ENCODE peak calls at places on chromosomes 6 and 20, in four cellular contexts. V, A, L and P are unnamed samples.

GRCh38 chr6:106745824-106746610 is 116.6 kb downstream of the QRSL1 start:
- DNase-seq in L (no peak), V (no peak), A (peak), P (no peak)

GRCh38 chr20:3045816-3046676 is at the start of gene MRPS26:
- DNase-seq in L (no peak), A (peak), V (peak), P (peak)

GRCh38 chr20:62587757-62588402 is 54.4 kb upstream of the SLCO4A1 start:
- DNase-seq in L (no peak), A (no peak), V (peak), P (peak)

GRCh38 chr6:37460805-37461204 is 27.8 kb downstream of the CMTR1 start:
- DNase-seq in A (no peak), L (no peak), V (no peak), P (no peak)

GRCh38 chr6:133906050-133906449 is 17.1 kb downstream of the TCF21 start:
- DNase-seq in L (no peak), V (no peak), A (no peak), P (no peak)

GRCh38 chr6:21133902-21134301 is 459.6 kb upstream of the SOX4 start:
- DNase-seq in V (no peak), L (no peak), A (no peak), P (no peak)

GRCh38 chr6:30837870-30838269 is 46.4 kb upstream of the DDR1 start:
- DNase-seq in L (no peak), A (no peak), V (no peak), P (no peak)

GRCh38 chr20:47358672-47359532 is 2.4 kb upstream of the ZMYND8 start:
- DNase-seq in L (no peak), V (peak), A (peak), P (peak)

GRCh38 chr6:5141046-5141445 is 55.9 kb downstream of the PPP1R3G start:
- DNase-seq in V (no peak), L (no peak), A (no peak), P (no peak)

GRCh38 chr20:63911171-63911570 is 16.2 kb downstream of the DNAJC5 start:
- DNase-seq in V (no peak), L (no peak), A (no peak), P (no peak)

GRCh38 chr6:2854394-2854982 is 12.8 kb upstream of the SERPINB1 start:
- DNase-seq in V (no peak), L (no peak), A (no peak), P (no peak)

GRCh38 chr6:53761036-53761435 is 33.8 kb upstream of the LRRC1 start:
- DNase-seq in V (no peak), A (no peak), L (no peak), P (no peak)

GRCh38 chr6:148342146-148343027 is at the start of gene SASH1:
- DNase-seq in A (peak), L (peak), V (peak), P (no peak)

GRCh38 chr6:20907486-20908071 is 373.3 kb downstream of the CDKAL1 start:
- DNase-seq in V (peak), A (no peak), L (no peak), P (peak)

GRCh38 chr6:30839666-30840065 is 44.7 kb upstream of the DDR1 start:
- DNase-seq in A (no peak), V (no peak), L (no peak), P (no peak)

GRCh38 chr6:84976516-84977420 is 212.4 kb upstream of the TBX18 start:
- DNase-seq in L (no peak), A (no peak), V (no peak), P (no peak)

GRCh38 chr6:108115598-108116058 is 41.1 kb upstream of the OSTM1 start:
- DNase-seq in V (peak), L (no peak), A (peak), P (peak)

GRCh38 chr20:18712116-18712515 is 101.5 kb upstream of the SCP2D1 start:
- DNase-seq in L (no peak), V (no peak), A (no peak), P (no peak)

GRCh38 chr6:109417646-109418045 is 22.8 kb downstream of the PPIL6 start:
- DNase-seq in A (no peak), L (no peak), V (no peak), P (no peak)

GRCh38 chr6:119347466-119348307 is 1.9 kb downstream of the MAN1A1 start:
- DNase-seq in V (no peak), L (no peak), A (peak), P (peak)

GRCh38 chr6:113695506-113695905 is 161.6 kb upstream of the MARCKS start:
- DNase-seq in A (peak), V (no peak), L (no peak), P (no peak)

GRCh38 chr6:134466751-134467525 is 149.0 kb upstream of the SGK1 start:
- DNase-seq in V (no peak), L (no peak), A (peak), P (no peak)

GRCh38 chr6:34129753-34130152 is 16.1 kb downstream of the GRM4 start:
- DNase-seq in V (no peak), A (no peak), L (no peak), P (no peak)

GRCh38 chr20:14948416-14948815 is 611.0 kb upstream of the FLRT3 start:
- DNase-seq in A (peak), L (no peak), V (no peak), P (no peak)

GRCh38 chr6:33018904-33019303 is 9.5 kb upstream of the HLA-DOA start:
- DNase-seq in A (no peak), V (no peak), L (peak), P (no peak)

GRCh38 chr6:78505178-78505577 is 362.2 kb upstream of the IRAK1BP1 start:
- DNase-seq in L (no peak), A (no peak), V (no peak), P (no peak)

GRCh38 chr6:52566853-52567279 is 10.0 kb downstream of the TRAM2 start:
- DNase-seq in L (no peak), V (no peak), A (peak), P (no peak)

GRCh38 chr20:35617397-35618031 is 1.9 kb downstream of the SPAG4 start:
- DNase-seq in A (peak), L (peak), V (peak), P (peak)

GRCh38 chr20:63773571-63774347 is 34.2 kb downstream of the SLC2A4RG start:
- DNase-seq in A (no peak), L (no peak), V (no peak), P (no peak)

GRCh38 chr6:12129523-12129922 is 117.4 kb downstream of the HIVEP1 start:
- DNase-seq in L (no peak), A (no peak), V (no peak), P (no peak)
- TF ChIP-seq CBFB in L (no peak), A (no peak), V (no peak), P (no peak)

DNA sequence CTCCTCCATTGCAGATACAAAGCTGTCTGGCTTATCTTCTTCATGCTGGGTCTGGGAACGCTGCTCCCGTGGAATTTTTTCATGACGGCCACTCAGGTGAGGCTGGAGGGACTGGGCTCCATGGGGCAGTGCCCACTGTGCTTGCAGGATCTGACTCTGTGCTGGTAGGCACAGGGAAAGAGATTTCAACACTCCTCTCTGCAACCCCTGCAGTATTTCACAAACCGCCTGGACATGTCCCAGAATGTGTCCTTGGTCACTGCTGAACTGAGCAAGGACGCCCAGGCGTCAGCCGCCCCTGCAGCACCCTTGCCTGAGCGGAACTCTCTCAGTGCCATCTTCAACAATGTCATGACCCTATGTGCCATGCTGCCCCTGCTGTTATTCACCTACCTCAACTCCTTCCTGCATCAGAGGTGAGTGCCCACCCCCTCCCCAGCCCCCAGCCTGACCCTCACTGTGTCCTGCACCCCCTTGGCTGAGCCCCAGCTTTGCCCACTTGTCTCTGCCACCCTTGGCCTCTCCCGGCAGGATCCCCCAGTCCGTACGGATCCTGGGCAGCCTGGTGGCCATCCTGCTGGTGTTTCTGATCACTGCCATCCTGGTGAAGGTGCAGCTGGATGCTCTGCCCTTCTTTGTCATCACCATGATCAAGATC is 6.1 kb downstream of the SLC29A1 start:
- DNase-seq in V (no peak), A (no peak), L (no peak), P (no peak)
- TF ChIP-seq ATF2 in V (no peak), A (no peak), L (no peak), P (no peak)

DNA sequence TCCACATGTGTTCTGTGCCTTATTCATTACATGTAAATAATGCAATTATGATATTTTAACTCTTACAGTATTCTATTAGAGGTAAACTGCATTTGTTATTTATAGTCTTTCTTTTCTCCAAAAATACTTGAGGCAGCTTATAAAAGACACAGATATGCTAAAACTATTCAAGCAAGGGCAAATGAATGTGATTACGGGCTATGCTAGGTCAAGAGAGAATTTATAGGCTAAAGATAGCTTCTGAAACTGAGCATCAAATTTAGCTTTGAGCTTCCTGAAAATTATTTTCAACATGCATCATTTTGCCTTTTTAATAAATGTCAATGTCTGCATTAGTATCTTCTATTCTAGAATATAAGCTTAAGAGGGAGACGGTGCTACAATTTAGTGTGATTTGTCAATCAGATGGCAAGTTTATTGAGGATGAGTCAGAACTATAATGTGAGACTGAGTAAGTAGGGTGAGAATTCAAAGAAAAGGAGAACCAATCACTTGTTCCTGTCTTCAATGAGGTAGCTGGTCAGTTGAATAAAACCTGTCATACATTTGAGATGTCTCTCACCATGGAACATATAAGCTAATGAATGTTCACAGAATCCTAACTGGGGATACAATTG is 669.4 kb upstream of the CITED2 start:
- DNase-seq in A (no peak), V (no peak), L (no peak), P (no peak)
- TF ChIP-seq CBFB in A (no peak), V (no peak), L (no peak), P (no peak)

GRCh38 chr6:75880305-75880704 is 131.3 kb downstream of the MYO6 start:
- DNase-seq in L (no peak), A (no peak), V (no peak), P (no peak)

GRCh38 chr6:75870389-75870788 is 121.3 kb downstream of the MYO6 start:
- DNase-seq in A (no peak), L (no peak), V (no peak), P (no peak)

GRCh38 chr6:75874224-75874623 is 125.2 kb downstream of the MYO6 start:
- DNase-seq in L (no peak), A (no peak), V (no peak), P (no peak)

GRCh38 chr6:75876152-75876551 is 127.1 kb downstream of the MYO6 start:
- DNase-seq in L (no peak), V (no peak), A (no peak), P (no peak)
- TF ChIP-seq ATF2 in L (no peak), V (no peak), A (no peak), P (no peak)

GRCh38 chr20:384723-385122 is 4.2 kb downstream of the TRIB3 start:
- DNase-seq in L (no peak), A (no peak), V (no peak), P (no peak)

GRCh38 chr20:383889-384288 is 3.3 kb downstream of the TRIB3 start:
- DNase-seq in A (no peak), V (no peak), L (no peak), P (no peak)

GRCh38 chr20:388034-388994 is 7.8 kb downstream of the TRIB3 start:
- DNase-seq in V (no peak), A (no peak), L (no peak), P (no peak)

GRCh38 chr20:387520-387919 is 7.0 kb downstream of the TRIB3 start:
- DNase-seq in A (no peak), V (no peak), L (no peak), P (no peak)

GRCh38 chr20:385448-385847 is 4.9 kb downstream of the TRIB3 start:
- DNase-seq in V (no peak), A (no peak), L (no peak), P (no peak)
- TF ChIP-seq CBFB in V (no peak), A (no peak), L (no peak), P (no peak)

GRCh38 chr6:15363523-15364400 is 117.9 kb downstream of the JARID2 start:
- DNase-seq in L (peak), V (no peak), A (no peak), P (no peak)
- TF ChIP-seq ATF2 in L (peak), V (no peak), A (no peak), P (no peak)

GRCh38 chr6:136757150-136757549 is 35.1 kb downstream of the MAP3K5 start:
- DNase-seq in A (no peak), V (no peak), L (no peak), P (no peak)
- TF ChIP-seq CBFB in A (no peak), V (no peak), L (no peak), P (no peak)

GRCh38 chr6:56947931-56948330 is 7.0 kb upstream of the BEND6 start:
- DNase-seq in L (no peak), A (no peak), V (no peak), P (no peak)

GRCh38 chr6:56951049-56951816 is 3.7 kb upstream of the BEND6 start:
- DNase-seq in A (no peak), V (no peak), L (no peak), P (no peak)

GRCh38 chr6:56946368-56946767 is 8.5 kb upstream of the BEND6 start:
- DNase-seq in L (no peak), A (no peak), V (no peak), P (no peak)

GRCh38 chr6:56949261-56949660 is 5.6 kb upstream of the BEND6 start:
- DNase-seq in A (no peak), V (no peak), L (no peak), P (no peak)

GRCh38 chr6:56949925-56950495 is 4.9 kb upstream of the BEND6 start:
- DNase-seq in A (no peak), V (no peak), L (no peak), P (no peak)
- TF ChIP-seq ATF2 in A (no peak), V (no peak), L (no peak), P (no peak)

DNA sequence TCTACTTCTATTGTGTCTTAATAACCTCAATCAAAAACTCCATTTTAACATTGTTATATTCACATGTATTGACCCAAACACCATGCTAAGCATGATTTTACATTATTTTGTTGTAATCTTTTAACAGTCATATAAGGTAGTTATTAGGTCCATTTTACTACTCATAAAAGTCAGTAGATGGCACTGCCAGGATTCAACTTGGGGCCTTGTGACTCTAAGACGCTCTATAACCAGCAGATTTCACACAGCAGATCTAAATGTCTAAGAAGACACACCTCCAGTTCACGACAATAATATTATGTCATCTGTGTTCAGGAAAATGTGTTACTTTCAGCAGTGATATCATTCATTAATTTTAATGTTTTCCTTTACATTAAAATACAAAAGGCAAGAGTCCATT is 88.0 kb downstream of the FRK start:
- DNase-seq in L (no peak), A (no peak), V (no peak), P (no peak)
- TF ChIP-seq CBFB in L (no peak), A (no peak), V (no peak), P (no peak)

GRCh38 chr6:16336056-16336810 is 97.8 kb downstream of the GMPR start:
- DNase-seq in L (no peak), A (no peak), V (no peak), P (no peak)

GRCh38 chr6:16332175-16332542 is 93.8 kb downstream of the GMPR start:
- DNase-seq in V (peak), A (peak), L (peak), P (peak)

GRCh38 chr6:16333580-16333979 is 95.2 kb downstream of the GMPR start:
- DNase-seq in V (no peak), A (no peak), L (no peak), P (no peak)

GRCh38 chr6:16335176-16335575 is 96.8 kb downstream of the GMPR start:
- DNase-seq in V (no peak), A (no peak), L (no peak), P (no peak)

DNA sequence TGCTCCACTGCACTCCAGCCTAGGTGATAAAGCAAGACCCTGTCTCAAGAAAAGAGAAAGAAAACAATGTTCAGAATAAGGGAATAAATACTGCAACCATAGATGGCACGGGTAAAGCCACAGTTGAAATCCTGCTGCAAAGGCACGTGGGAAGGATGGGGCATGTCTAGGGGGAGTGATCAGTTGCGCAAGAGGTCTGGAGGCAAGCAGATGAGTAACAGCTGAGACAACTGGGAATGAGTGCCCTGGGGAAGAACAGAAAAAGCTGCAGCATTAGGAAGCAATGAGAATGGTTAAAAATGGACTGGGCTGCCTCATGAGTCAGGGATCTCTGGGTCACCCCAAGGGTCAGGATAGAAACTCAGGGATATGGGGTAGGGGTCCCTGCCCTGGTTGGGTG is 96.3 kb downstream of the GMPR start:
- DNase-seq in A (no peak), V (no peak), L (no peak), P (no peak)
- TF ChIP-seq ATF2 in A (no peak), V (no peak), L (no peak), P (no peak)